ENCODE peak calls at places on chromosome 7, in seven cellular contexts. C, D, E, L, R, U and N are unnamed samples.
A peak's percentile ranks its signal among the peaks of the same experiment; 100 is the strongest.

GRCh38 chr7:99133766-99134564 is 9.9 kb downstream of the SMURF1 start:
- DNase-seq in C (no peak), D (no peak), E (no peak), L (no peak), R (no peak), U (no peak), N (no peak)

GRCh38 chr7:123871998-123872867 is 27.3 kb downstream of the HYAL4 start:
- DNase-seq in C (peak; percentile 18), D (peak; percentile 55), E (peak; percentile 81), L (peak; percentile 67), R (peak; percentile 16), U (no peak), N (no peak)

GRCh38 chr7:147523056-147523455 is 1067.5 kb upstream of the C7orf33 start:
- DNase-seq in C (no peak), D (no peak), E (no peak), L (no peak), R (no peak), U (no peak), N (no peak)

GRCh38 chr7:98992076-98992475 is 113.7 kb downstream of the TRRAP start:
- DNase-seq in C (no peak), D (no peak), E (no peak), L (no peak), R (no peak), U (no peak), N (no peak)

GRCh38 chr7:5354460-5355279 is 69.0 kb downstream of the TNRC18 start:
- DNase-seq in C (peak; percentile 94), D (peak; percentile 58), E (no peak), L (no peak), R (peak; percentile 79), U (peak; percentile 55), N (no peak)

GRCh38 chr7:15832996-15833395 is 146.5 kb upstream of the MEOX2 start:
- DNase-seq in C (no peak), D (no peak), E (no peak), L (no peak), R (peak; percentile 7), U (no peak), N (no peak)

GRCh38 chr7:74483402-74484336 is 30.0 kb downstream of the GTF2IRD1 start:
- DNase-seq in C (no peak), D (no peak), E (no peak), L (no peak), R (no peak), U (no peak), N (no peak)

GRCh38 chr7:15853832-15854470 is 167.5 kb upstream of the MEOX2 start:
- DNase-seq in C (no peak), D (no peak), E (no peak), L (no peak), R (no peak), U (no peak), N (no peak)

GRCh38 chr7:41130021-41130420 is 572.9 kb downstream of the INHBA start:
- DNase-seq in C (no peak), D (no peak), E (no peak), L (no peak), R (no peak), U (no peak), N (no peak)

GRCh38 chr7:156419782-156420181 is 220.8 kb upstream of the RNF32 start:
- DNase-seq in C (no peak), D (no peak), E (no peak), L (no peak), R (no peak), U (no peak), N (no peak)

GRCh38 chr7:85890244-85890811 is 703.5 kb upstream of the SEMA3D start:
- DNase-seq in C (no peak), D (no peak), E (peak; percentile 72), L (peak; percentile 42), R (peak; percentile 2), U (peak; percentile 31), N (no peak)

GRCh38 chr7:106770191-106770590 is 94.9 kb upstream of the PIK3CG start:
- DNase-seq in C (no peak), D (no peak), E (no peak), L (no peak), R (peak; percentile 31), U (no peak), N (no peak)

GRCh38 chr7:151925446-151926335 is 30.6 kb upstream of the GALNTL5 start:
- DNase-seq in C (no peak), D (no peak), E (no peak), L (no peak), R (no peak), U (peak; percentile 55), N (no peak)

GRCh38 chr7:70808876-70809275 is 323.1 kb upstream of the GALNT17 start:
- DNase-seq in C (no peak), D (no peak), E (no peak), L (no peak), R (no peak), U (no peak), N (no peak)

GRCh38 chr7:66697451-66698438 is 42.8 kb upstream of the RABGEF1 start:
- DNase-seq in C (no peak), D (no peak), E (no peak), L (no peak), R (peak; percentile 68), U (peak; percentile 63), N (peak; percentile 45)

GRCh38 chr7:99106869-99107268 is 37.0 kb downstream of the SMURF1 start:
- DNase-seq in C (no peak), D (no peak), E (no peak), L (no peak), R (no peak), U (no peak), N (no peak)